ENCODE peak calls at places on chromosomes 1 and 21, in eight cellular contexts. One of them, this sample, is unnamed.
A peak's percentile ranks its signal among the peaks of the same experiment; 100 is the strongest.

GRCh38 chr21:28587748-28588147 is 404.9 kb downstream of the LTN1 start:
- DNase-seq in GM04504: peak; percentile 31
- DNase-seq in AG09309: peak; percentile 74
- DNase-seq in NCI-H1694 treated with DMSO at 0.1 percent for 48 hours: no peak
- DNase-seq in aorta: no peak
- DNase-seq in AG10803: peak; percentile 76
- DNase-seq in GDM1: no peak
- DNase-seq in AG04450: no peak
- DNase-seq in this sample: no peak

GRCh38 chr1:116540088-116540487 is 30.7 kb downstream of the CD58 start:
- DNase-seq in GM04504: no peak
- DNase-seq in AG09309: no peak
- DNase-seq in NCI-H1694 treated with DMSO at 0.1 percent for 48 hours: no peak
- DNase-seq in aorta: no peak
- DNase-seq in AG10803: no peak
- DNase-seq in GDM1: no peak
- DNase-seq in AG04450: no peak
- DNase-seq in this sample: no peak

GRCh38 chr21:28639742-28640141 is 352.9 kb downstream of the LTN1 start:
- DNase-seq in GM04504: peak; percentile 32
- DNase-seq in AG09309: no peak
- DNase-seq in NCI-H1694 treated with DMSO at 0.1 percent for 48 hours: no peak
- DNase-seq in aorta: no peak
- DNase-seq in AG10803: peak; percentile 88
- DNase-seq in GDM1: no peak
- DNase-seq in AG04450: no peak
- DNase-seq in this sample: no peak

GRCh38 chr1:44326066-44326701 is 28.9 kb downstream of the ERI3 start:
- DNase-seq in GM04504: no peak
- DNase-seq in AG09309: no peak
- DNase-seq in NCI-H1694 treated with DMSO at 0.1 percent for 48 hours: no peak
- DNase-seq in aorta: no peak
- DNase-seq in AG10803: peak; percentile 26
- DNase-seq in GDM1: no peak
- DNase-seq in AG04450: no peak
- DNase-seq in this sample: no peak

GRCh38 chr1:231027136-231027925 is 12.7 kb downstream of the FAM89A start:
- DNase-seq in GM04504: no peak
- DNase-seq in AG09309: no peak
- DNase-seq in NCI-H1694 treated with DMSO at 0.1 percent for 48 hours: no peak
- DNase-seq in aorta: no peak
- DNase-seq in AG10803: no peak
- DNase-seq in GDM1: no peak
- DNase-seq in AG04450: no peak
- DNase-seq in this sample: no peak

GRCh38 chr1:15749399-15750291 is 7.3 kb downstream of the TMEM82 start:
- DNase-seq in GM04504: no peak
- DNase-seq in AG09309: no peak
- DNase-seq in NCI-H1694 treated with DMSO at 0.1 percent for 48 hours: no peak
- DNase-seq in aorta: peak; percentile 97
- DNase-seq in AG10803: peak; percentile 22
- DNase-seq in GDM1: no peak
- DNase-seq in AG04450: no peak
- DNase-seq in this sample: no peak

GRCh38 chr1:243256590-243256989 is 749 bp downstream of the SDCCAG8 start:
- DNase-seq in GM04504: no peak
- DNase-seq in AG09309: no peak
- DNase-seq in NCI-H1694 treated with DMSO at 0.1 percent for 48 hours: no peak
- DNase-seq in aorta: no peak
- DNase-seq in AG10803: no peak
- DNase-seq in GDM1: no peak
- DNase-seq in AG04450: no peak
- DNase-seq in this sample: no peak

GRCh38 chr21:36769051-36769867 is 70.3 kb downstream of the SIM2 start:
- DNase-seq in GM04504: no peak
- DNase-seq in AG09309: no peak
- DNase-seq in NCI-H1694 treated with DMSO at 0.1 percent for 48 hours: no peak
- DNase-seq in aorta: no peak
- DNase-seq in AG10803: peak; percentile 34
- DNase-seq in GDM1: no peak
- DNase-seq in AG04450: no peak
- DNase-seq in this sample: no peak

GRCh38 chr1:101460709-101461108 is 223.9 kb downstream of the S1PR1 start:
- DNase-seq in GM04504: no peak
- DNase-seq in AG09309: no peak
- DNase-seq in NCI-H1694 treated with DMSO at 0.1 percent for 48 hours: no peak
- DNase-seq in aorta: no peak
- DNase-seq in AG10803: no peak
- DNase-seq in GDM1: no peak
- DNase-seq in AG04450: no peak
- DNase-seq in this sample: no peak

GRCh38 chr1:56435434-56436337 is 143.7 kb downstream of the PLPP3 start:
- DNase-seq in GM04504: no peak
- DNase-seq in AG09309: no peak
- DNase-seq in NCI-H1694 treated with DMSO at 0.1 percent for 48 hours: no peak
- DNase-seq in aorta: no peak
- DNase-seq in AG10803: no peak
- DNase-seq in GDM1: no peak
- DNase-seq in AG04450: no peak
- DNase-seq in this sample: no peak

GRCh38 chr1:248810727-248811513 is 14.8 kb downstream of the SH3BP5L start:
- DNase-seq in GM04504: no peak
- DNase-seq in AG09309: no peak
- DNase-seq in NCI-H1694 treated with DMSO at 0.1 percent for 48 hours: no peak
- DNase-seq in aorta: no peak
- DNase-seq in AG10803: peak; percentile 61
- DNase-seq in GDM1: no peak
- DNase-seq in AG04450: no peak
- DNase-seq in this sample: peak; percentile 10

GRCh38 chr1:82517586-82517985 is 716.9 kb downstream of the ADGRL2 start:
- DNase-seq in GM04504: no peak
- DNase-seq in AG09309: no peak
- DNase-seq in NCI-H1694 treated with DMSO at 0.1 percent for 48 hours: no peak
- DNase-seq in aorta: peak; percentile 75
- DNase-seq in AG10803: peak; percentile 12
- DNase-seq in GDM1: no peak
- DNase-seq in AG04450: no peak
- DNase-seq in this sample: no peak

GRCh38 chr1:152000989-152001630 is 7.5 kb upstream of the S100A10 start:
- DNase-seq in GM04504: no peak
- DNase-seq in AG09309: no peak
- DNase-seq in NCI-H1694 treated with DMSO at 0.1 percent for 48 hours: no peak
- DNase-seq in aorta: no peak
- DNase-seq in AG10803: no peak
- DNase-seq in GDM1: no peak
- DNase-seq in AG04450: no peak
- DNase-seq in this sample: no peak

GRCh38 chr1:36864182-36865079 is 169.9 kb downstream of the GRIK3 start:
- DNase-seq in GM04504: no peak
- DNase-seq in AG09309: no peak
- DNase-seq in NCI-H1694 treated with DMSO at 0.1 percent for 48 hours: no peak
- DNase-seq in aorta: no peak
- DNase-seq in AG10803: no peak
- DNase-seq in GDM1: no peak
- DNase-seq in AG04450: no peak
- DNase-seq in this sample: peak; percentile 64

GRCh38 chr1:202645097-202645476 is 65.2 kb downstream of the SYT2 start:
- DNase-seq in GM04504: no peak
- DNase-seq in AG09309: no peak
- DNase-seq in NCI-H1694 treated with DMSO at 0.1 percent for 48 hours: no peak
- DNase-seq in aorta: no peak
- DNase-seq in AG10803: no peak
- DNase-seq in GDM1: no peak
- DNase-seq in AG04450: no peak
- DNase-seq in this sample: no peak

GRCh38 chr21:38990424-38990794 is 184.7 kb downstream of the ETS2 start:
- DNase-seq in GM04504: no peak
- DNase-seq in AG09309: no peak
- DNase-seq in NCI-H1694 treated with DMSO at 0.1 percent for 48 hours: no peak
- DNase-seq in aorta: no peak
- DNase-seq in AG10803: no peak
- DNase-seq in GDM1: no peak
- DNase-seq in AG04450: no peak
- DNase-seq in this sample: no peak

GRCh38 chr1:154463512-154463990 is 38.5 kb upstream of the TDRD10 start:
- DNase-seq in GM04504: no peak
- DNase-seq in AG09309: no peak
- DNase-seq in NCI-H1694 treated with DMSO at 0.1 percent for 48 hours: no peak
- DNase-seq in aorta: peak; percentile 46
- DNase-seq in AG10803: peak; percentile 24
- DNase-seq in GDM1: peak; percentile 92
- DNase-seq in AG04450: no peak
- DNase-seq in this sample: no peak

GRCh38 chr1:210246447-210246846 is 13.9 kb downstream of the SERTAD4 start:
- DNase-seq in GM04504: no peak
- DNase-seq in AG09309: no peak
- DNase-seq in NCI-H1694 treated with DMSO at 0.1 percent for 48 hours: no peak
- DNase-seq in aorta: no peak
- DNase-seq in AG10803: no peak
- DNase-seq in GDM1: no peak
- DNase-seq in AG04450: peak; percentile 45
- DNase-seq in this sample: no peak

GRCh38 chr21:33212159-33212851 is 17.4 kb upstream of the IFNAR2 start:
- DNase-seq in GM04504: no peak
- DNase-seq in AG09309: no peak
- DNase-seq in NCI-H1694 treated with DMSO at 0.1 percent for 48 hours: no peak
- DNase-seq in aorta: no peak
- DNase-seq in AG10803: peak; percentile 54
- DNase-seq in GDM1: no peak
- DNase-seq in AG04450: peak; percentile 33
- DNase-seq in this sample: no peak

GRCh38 chr1:204600203-204600602 is 84.0 kb downstream of the MDM4 start:
- DNase-seq in GM04504: no peak
- DNase-seq in AG09309: no peak
- DNase-seq in NCI-H1694 treated with DMSO at 0.1 percent for 48 hours: no peak
- DNase-seq in aorta: no peak
- DNase-seq in AG10803: no peak
- DNase-seq in GDM1: no peak
- DNase-seq in AG04450: no peak
- DNase-seq in this sample: no peak

GRCh38 chr21:17560377-17560776 is 47.5 kb downstream of the CXADR start:
- DNase-seq in GM04504: no peak
- DNase-seq in AG09309: no peak
- DNase-seq in NCI-H1694 treated with DMSO at 0.1 percent for 48 hours: no peak
- DNase-seq in aorta: no peak
- DNase-seq in AG10803: no peak
- DNase-seq in GDM1: no peak
- DNase-seq in AG04450: no peak
- DNase-seq in this sample: no peak

GRCh38 chr1:116255486-116255885 is 117.6 kb upstream of the ATP1A1 start:
- DNase-seq in GM04504: no peak
- DNase-seq in AG09309: no peak
- DNase-seq in NCI-H1694 treated with DMSO at 0.1 percent for 48 hours: no peak
- DNase-seq in aorta: no peak
- DNase-seq in AG10803: no peak
- DNase-seq in GDM1: no peak
- DNase-seq in AG04450: no peak
- DNase-seq in this sample: no peak

GRCh38 chr1:92536593-92537332 is 50.0 kb upstream of the GFI1 start:
- DNase-seq in GM04504: no peak
- DNase-seq in AG09309: no peak
- DNase-seq in NCI-H1694 treated with DMSO at 0.1 percent for 48 hours: no peak
- DNase-seq in aorta: no peak
- DNase-seq in AG10803: no peak
- DNase-seq in GDM1: no peak
- DNase-seq in AG04450: no peak
- DNase-seq in this sample: peak; percentile 5

GRCh38 chr1:180042994-180043622 is 88.5 kb downstream of the CEP350 start:
- DNase-seq in GM04504: peak; percentile 17
- DNase-seq in AG09309: peak; percentile 34
- DNase-seq in NCI-H1694 treated with DMSO at 0.1 percent for 48 hours: no peak
- DNase-seq in aorta: no peak
- DNase-seq in AG10803: peak; percentile 59
- DNase-seq in GDM1: no peak
- DNase-seq in AG04450: peak; percentile 42
- DNase-seq in this sample: no peak

GRCh38 chr1:30908446-30908885 is at the start of gene SDC3:
- DNase-seq in GM04504: no peak
- DNase-seq in AG09309: no peak
- DNase-seq in NCI-H1694 treated with DMSO at 0.1 percent for 48 hours: no peak
- DNase-seq in aorta: peak; percentile 79
- DNase-seq in AG10803: peak; percentile 43
- DNase-seq in GDM1: no peak
- DNase-seq in AG04450: no peak
- DNase-seq in this sample: peak; percentile 87

GRCh38 chr1:199931666-199932377 is 95.7 kb upstream of the NR5A2 start:
- DNase-seq in GM04504: no peak
- DNase-seq in AG09309: no peak
- DNase-seq in NCI-H1694 treated with DMSO at 0.1 percent for 48 hours: no peak
- DNase-seq in aorta: no peak
- DNase-seq in AG10803: peak; percentile 16
- DNase-seq in GDM1: peak; percentile 56
- DNase-seq in AG04450: no peak
- DNase-seq in this sample: no peak

GRCh38 chr1:92695104-92695503 is 89.8 kb downstream of the EVI5 start:
- DNase-seq in GM04504: no peak
- DNase-seq in AG09309: no peak
- DNase-seq in NCI-H1694 treated with DMSO at 0.1 percent for 48 hours: no peak
- DNase-seq in aorta: no peak
- DNase-seq in AG10803: no peak
- DNase-seq in GDM1: no peak
- DNase-seq in AG04450: no peak
- DNase-seq in this sample: no peak

GRCh38 chr1:203511513-203511912 is 17.6 kb downstream of the OPTC start:
- DNase-seq in GM04504: no peak
- DNase-seq in AG09309: no peak
- DNase-seq in NCI-H1694 treated with DMSO at 0.1 percent for 48 hours: no peak
- DNase-seq in aorta: peak; percentile 61
- DNase-seq in AG10803: no peak
- DNase-seq in GDM1: no peak
- DNase-seq in AG04450: no peak
- DNase-seq in this sample: no peak

This sample was measured in K562.